ENCODE peak calls at places on chromosome 13, in eight cellular contexts. E is endothelial cell, X is cardiac muscle cell, S is AG10803, B is neural progenitor cell, D is cardiac fibroblast, A is lung, Q is heart right ventricle. W is an unnamed sample.
A peak's percentile ranks its signal among the peaks of the same experiment; 100 is the strongest.

GRCh38 chr13:75760182-75760981 is 124.3 kb downstream of the LMO7 start:
- DNase-seq in E (no peak), X (no peak), S (no peak), B (no peak), D (peak; percentile 25), A (peak; percentile 77), Q (peak; percentile 10), W (peak; percentile 33)

GRCh38 chr13:77207943-77208342 is 119.0 kb downstream of the MYCBP2 start:
- DNase-seq in E (no peak), X (peak; percentile 60), S (peak; percentile 88), B (no peak), D (peak; percentile 51), A (no peak), Q (no peak), W (no peak)

GRCh38 chr13:44848956-44849748 is 140.1 kb downstream of the NUFIP1 start:
- DNase-seq in E (no peak), X (no peak), S (peak; percentile 66), B (no peak), D (no peak), A (no peak), Q (no peak), W (no peak)

GRCh38 chr13:74767031-74767430 is 632.8 kb upstream of the KLF12 start:
- DNase-seq in E (no peak), X (peak; percentile 78), S (peak; percentile 77), B (no peak), D (peak; percentile 90), A (no peak), Q (no peak), W (no peak)

GRCh38 chr13:95797016-95797415 is 120.1 kb downstream of the DNAJC3 start:
- DNase-seq in E (no peak), X (peak; percentile 7), S (no peak), B (no peak), D (no peak), A (no peak), Q (no peak), W (no peak)

GRCh38 chr13:22032905-22033304 is 362.0 kb downstream of the FGF9 start:
- DNase-seq in E (no peak), X (no peak), S (no peak), B (no peak), D (no peak), A (no peak), Q (no peak), W (no peak)

GRCh38 chr13:79295906-79296564 is 110.0 kb downstream of the RBM26 start:
- DNase-seq in E (no peak), X (no peak), S (no peak), B (no peak), D (peak; percentile 33), A (no peak), Q (no peak), W (no peak)

GRCh38 chr13:44199627-44200207 is 173.9 kb upstream of the SERP2 start:
- DNase-seq in E (no peak), X (no peak), S (no peak), B (no peak), D (no peak), A (no peak), Q (no peak), W (no peak)

GRCh38 chr13:44930907-44931676 is 58.2 kb downstream of the NUFIP1 start:
- DNase-seq in E (no peak), X (peak; percentile 55), S (peak; percentile 38), B (peak; percentile 14), D (peak; percentile 34), A (no peak), Q (no peak), W (no peak)

GRCh38 chr13:98482476-98483444 is 94.1 kb downstream of the STK24 start:
- DNase-seq in E (no peak), X (peak; percentile 79), S (peak; percentile 86), B (peak; percentile 45), D (peak; percentile 76), A (peak; percentile 57), Q (peak; percentile 76), W (peak; percentile 46)

GRCh38 chr13:62482351-62482750 is 1066.7 kb upstream of the PCDH20 start:
- DNase-seq in E (no peak), X (no peak), S (no peak), B (no peak), D (no peak), A (no peak), Q (no peak), W (no peak)

GRCh38 chr13:39407786-39408185 is 195.2 kb downstream of the LHFPL6 start:
- DNase-seq in E (no peak), X (no peak), S (no peak), B (no peak), D (no peak), A (no peak), Q (no peak), W (no peak)

GRCh38 chr13:39405596-39405995 is 197.4 kb downstream of the LHFPL6 start:
- DNase-seq in E (no peak), X (no peak), S (no peak), B (no peak), D (no peak), A (no peak), Q (no peak), W (no peak)

GRCh38 chr13:39406688-39407087 is 196.3 kb downstream of the LHFPL6 start:
- DNase-seq in E (no peak), X (no peak), S (no peak), B (no peak), D (no peak), A (no peak), Q (no peak), W (peak; percentile 23)

GRCh38 chr13:39408512-39408911 is 194.5 kb downstream of the LHFPL6 start:
- DNase-seq in E (no peak), X (no peak), S (no peak), B (no peak), D (no peak), A (no peak), Q (no peak), W (no peak)

DNA sequence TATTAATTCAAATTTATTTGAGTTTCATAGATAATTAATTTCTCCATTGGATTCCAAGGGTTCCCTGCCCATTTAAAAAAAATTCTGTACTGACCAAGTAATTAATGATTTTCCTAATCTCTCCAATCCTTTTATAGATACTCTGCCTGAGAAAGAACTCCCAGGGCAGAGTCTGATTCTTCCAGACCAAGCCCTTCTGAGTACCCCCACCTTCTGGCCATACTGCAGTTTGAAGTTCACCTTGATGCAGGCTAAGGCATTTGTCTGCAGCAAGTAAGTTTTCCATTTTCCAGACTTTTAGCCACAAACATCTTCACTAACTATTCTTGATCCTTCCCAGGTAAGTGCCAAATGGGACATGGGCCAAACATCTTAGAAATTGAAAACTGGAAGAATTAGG is 195.9 kb downstream of the LHFPL6 start:
- DNase-seq in E (no peak), X (no peak), S (no peak), B (no peak), D (no peak), A (no peak), Q (no peak), W (no peak)
- TF ChIP-seq CTCF in E (no peak), X (no peak), S (no peak), B (no peak), D (no peak), A (no peak), Q (no peak), W (no peak)

DNA sequence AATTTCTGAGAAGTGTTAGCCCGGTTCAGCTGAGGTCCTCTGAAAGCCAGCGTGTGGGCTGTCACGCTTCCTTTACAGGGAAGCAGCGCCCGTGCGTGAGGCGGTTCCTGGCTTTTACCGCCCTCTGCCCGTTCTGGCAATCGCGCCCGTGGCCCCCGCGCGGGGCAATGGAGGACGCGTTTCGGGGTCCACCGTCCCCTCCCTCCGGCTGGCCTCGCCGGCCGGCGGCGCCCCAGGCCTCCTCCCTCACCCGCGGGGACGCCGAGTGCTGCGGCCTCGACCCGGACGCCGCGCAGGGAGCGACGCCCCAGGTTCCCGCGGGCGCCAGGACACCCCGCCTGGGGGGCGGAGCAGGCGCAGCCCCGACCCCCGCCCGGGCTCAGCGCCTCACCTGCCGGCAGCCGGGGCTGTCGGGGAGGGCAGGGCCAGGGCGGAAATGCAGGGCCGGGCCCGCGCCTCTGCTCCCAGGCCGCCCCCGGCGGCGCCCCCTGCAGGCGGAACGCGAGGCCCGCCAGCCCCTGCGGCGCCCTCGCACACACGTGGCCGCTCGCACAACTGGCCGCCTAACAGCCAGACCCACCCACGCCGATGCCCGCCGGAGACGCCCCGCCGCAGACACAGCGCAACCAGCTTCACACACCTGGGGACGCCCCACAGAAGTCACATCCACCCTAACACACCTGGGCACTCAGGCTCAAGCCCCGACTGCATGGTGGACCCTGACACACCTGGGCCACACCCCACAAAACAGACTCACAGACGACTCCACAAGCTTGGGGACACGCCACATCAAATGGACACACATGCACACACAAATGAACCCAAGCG is at the start of gene GGACT:
- DNase-seq in E (peak; percentile 86), X (peak; percentile 79), S (peak; percentile 58), B (peak; percentile 74), D (peak; percentile 62), A (peak; percentile 69), Q (peak; percentile 64), W (peak; percentile 96)
- TF ChIP-seq CTCF in E (peak; percentile 69), X (peak; percentile 64), S (peak; percentile 45), B (peak; percentile 62), D (peak; percentile 29), A (peak; percentile 40), Q (peak; percentile 72), W (peak; percentile 87)

DNA sequence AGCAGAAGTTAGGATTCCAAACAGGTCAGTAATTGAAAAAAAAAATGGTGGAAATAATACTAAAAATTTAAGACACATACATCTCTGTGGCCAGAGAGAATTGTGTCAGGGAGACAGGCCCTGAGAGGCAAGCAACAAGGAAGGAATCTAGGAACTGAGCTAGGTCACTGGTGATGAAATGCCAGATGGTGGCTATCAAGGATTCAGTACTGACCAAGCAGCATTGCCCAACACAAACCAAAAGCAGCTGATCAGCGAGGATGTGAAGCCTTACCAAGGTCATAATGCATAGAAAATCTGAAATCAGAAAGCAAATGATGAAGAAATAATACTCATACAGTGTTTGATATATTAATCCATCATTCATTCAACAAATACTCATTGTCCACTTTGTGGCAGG is 905.0 kb downstream of the GPC5 start:
- DNase-seq in E (no peak), X (peak; percentile 98), S (peak; percentile 11), B (no peak), D (peak; percentile 46), A (no peak), Q (no peak), W (no peak)
- TF ChIP-seq CTCF in E (no peak), X (no peak), S (no peak), B (no peak), D (no peak), A (no peak), Q (no peak), W (no peak)

GRCh38 chr13:24983094-24983493 is 112.8 kb upstream of the PABPC3 start:
- DNase-seq in E (no peak), X (no peak), S (no peak), B (no peak), D (no peak), A (no peak), Q (no peak), W (no peak)

GRCh38 chr13:24986826-24987225 is 109.1 kb upstream of the PABPC3 start:
- DNase-seq in E (no peak), X (no peak), S (no peak), B (no peak), D (no peak), A (no peak), Q (no peak), W (no peak)

GRCh38 chr13:24984134-24984533 is 111.8 kb upstream of the PABPC3 start:
- DNase-seq in E (no peak), X (no peak), S (no peak), B (no peak), D (no peak), A (no peak), Q (no peak), W (no peak)

GRCh38 chr13:24982333-24982999 is 113.5 kb upstream of the PABPC3 start:
- DNase-seq in E (peak; percentile 30), X (no peak), S (no peak), B (no peak), D (no peak), A (no peak), Q (peak; percentile 36), W (no peak)

GRCh38 chr13:24985102-24985501 is 110.8 kb upstream of the PABPC3 start:
- DNase-seq in E (no peak), X (no peak), S (no peak), B (peak; percentile 42), D (no peak), A (no peak), Q (no peak), W (no peak)
- TF ChIP-seq CTCF in E (no peak), X (no peak), S (no peak), B (peak; percentile 47), D (no peak), A (no peak), Q (no peak), W (no peak)